ENCODE peak calls at places on chromosomes 12 and 14, in six cellular contexts. U is HCT116, X is HepG2, N is GM12878, C is H1, A is K562. Z is an unnamed sample. For H3K4me1, the result is how much of the 10 kb centered on the place peaks cover.

GRCh38 chr14:100651999-100652508 is 64.8 kb upstream of the BEGAIN start:
- DNase-seq in A (no peak), N (no peak), C (no peak), X (no peak), U (no peak), Z (no peak)

GRCh38 chr12:106227641-106228319 is 20.0 kb downstream of the CKAP4 start:
- DNase-seq in N (no peak), U (no peak), C (no peak), X (peak), A (no peak), Z (no peak)

GRCh38 chr12:3192221-3192620 is 115.0 kb downstream of the TSPAN9 start:
- DNase-seq in C (no peak), U (no peak), A (no peak), N (no peak), X (no peak), Z (no peak)

GRCh38 chr14:74882103-74882920 is 596 bp downstream of the DLST start:
- DNase-seq in C (no peak), U (no peak), X (no peak), A (no peak), N (no peak), Z (no peak)

GRCh38 chr12:19190292-19191031 is 60.9 kb downstream of the PLEKHA5 start:
- DNase-seq in C (no peak), U (no peak), X (no peak), N (no peak), A (no peak), Z (no peak)

GRCh38 chr12:46430340-46430948 is 57.9 kb upstream of the SLC38A2 start:
- DNase-seq in C (no peak), N (peak), X (peak), U (peak), A (peak), Z (no peak)

GRCh38 chr14:44449694-44450093 is 57.4 kb downstream of the FSCB start:
- DNase-seq in U (no peak), C (no peak), N (no peak), A (no peak), X (peak), Z (no peak)

GRCh38 chr14:78335531-78335930 is 165.4 kb downstream of the NRXN3 start:
- DNase-seq in A (no peak), X (no peak), U (no peak), N (no peak), C (no peak), Z (no peak)

GRCh38 chr14:104289485-104289884 is 151.1 kb downstream of the KIF26A start:
- DNase-seq in U (no peak), X (no peak), N (no peak), C (no peak), A (no peak), Z (no peak)

GRCh38 chr12:101859664-101860607 is 17.4 kb upstream of the DRAM1 start:
- DNase-seq in U (no peak), C (no peak), A (no peak), X (no peak), N (no peak), Z (no peak)

GRCh38 chr12:110916295-110916875 is 4.0 kb downstream of the MYL2 start:
- DNase-seq in A (no peak), C (no peak), U (no peak), X (no peak), N (no peak), Z (no peak)

GRCh38 chr14:35404496-35405303 is at the start of gene NFKBIA:
- DNase-seq in C (peak), U (peak), X (peak), N (peak), A (peak), Z (peak)

GRCh38 chr12:118850244-118850825 is 131.0 kb upstream of the SRRM4 start:
- DNase-seq in A (peak), C (peak), U (peak), N (no peak), X (peak), Z (peak)

GRCh38 chr12:5945071-5946008 is at the start of gene ANO2:
- DNase-seq in X (no peak), U (no peak), N (no peak), A (no peak), C (peak), Z (peak)

GRCh38 chr14:81517798-81518398 is 15.8 kb downstream of the SEL1L start:
- DNase-seq in N (no peak), A (no peak), U (no peak), X (peak), C (no peak), Z (no peak)

GRCh38 chr12:89461649-89462612 is 62.7 kb downstream of the GALNT4 start:
- DNase-seq in C (no peak), X (peak), N (no peak), U (peak), A (peak), Z (no peak)

GRCh38 chr12:79844693-79845092 is 90.2 kb downstream of the PPP1R12A start:
- DNase-seq in C (no peak), A (peak), N (no peak), X (peak), U (peak), Z (peak)

GRCh38 chr12:48929551-48929950 is 4.3 kb upstream of the FKBP11 start:
- DNase-seq in X (no peak), A (no peak), N (no peak), C (no peak), U (no peak), Z (no peak)

GRCh38 chr14:99055019-99055418 is 217.0 kb downstream of the BCL11B start:
- DNase-seq in U (no peak), A (no peak), X (no peak), C (no peak), N (no peak), Z (no peak)

GRCh38 chr14:102249041-102249440 is 55.9 kb downstream of the MOK start:
- DNase-seq in N (no peak), C (no peak), X (no peak), U (no peak), A (no peak), Z (no peak)

GRCh38 chr14:102986810-102987579 is 64.5 kb downstream of the AMN start:
- DNase-seq in X (peak), U (no peak), N (no peak), A (no peak), C (no peak), Z (no peak)

GRCh38 chr12:6701078-6701768 is 608 bp upstream of the PIANP start:
- DNase-seq in X (no peak), N (no peak), U (no peak), A (no peak), C (no peak), Z (peak)

GRCh38 chr14:101198398-101199027 is 295.0 kb upstream of the RTL1 start:
- DNase-seq in A (no peak), N (no peak), U (no peak), C (peak), X (no peak), Z (no peak)

GRCh38 chr14:61549425-61549824 is 145.9 kb upstream of the HIF1A start:
- DNase-seq in A (no peak), N (no peak), X (no peak), U (no peak), C (no peak), Z (no peak)

GRCh38 chr14:68971411-68972035 is 7.6 kb downstream of the ACTN1 start:
- DNase-seq in A (no peak), C (no peak), N (no peak), U (no peak), X (no peak), Z (no peak)

GRCh38 chr12:88638388-88638787 is 58.1 kb upstream of the KITLG start:
- DNase-seq in C (no peak), X (no peak), U (no peak), N (no peak), A (no peak), Z (no peak)

GRCh38 chr12:113246478-113247122 is 25.3 kb downstream of the TPCN1 start:
- DNase-seq in N (no peak), A (no peak), U (no peak), C (peak), X (peak), Z (no peak)

GRCh38 chr12:100234591-100235304 is 32.1 kb downstream of the DEPDC4 start:
- DNase-seq in C (no peak), A (peak), U (peak), X (peak), N (peak), Z (peak)

GRCh38 chr12:57242691-57243454 is 8.1 kb downstream of the STAC3 start:
- DNase-seq in U (peak), A (peak), C (peak), N (no peak), X (peak), Z (peak)

GRCh38 chr12:84128117-84128991 is 784.2 kb downstream of the SLC6A15 start:
- DNase-seq in N (no peak), C (no peak), U (no peak), X (no peak), A (no peak), Z (no peak)

GRCh38 chr12:114904254-114905003 is 220.5 kb upstream of the TBX3 start:
- DNase-seq in A (no peak), C (no peak), X (no peak), U (peak), N (no peak), Z (no peak)

GRCh38 chr12:114901316-114901715 is 217.3 kb upstream of the TBX3 start:
- DNase-seq in A (no peak), C (no peak), N (no peak), X (no peak), U (no peak), Z (no peak)

GRCh38 chr12:114903394-114903748 is 219.4 kb upstream of the TBX3 start:
- DNase-seq in N (no peak), X (no peak), U (no peak), A (no peak), C (no peak), Z (no peak)

GRCh38 chr12:114898159-114898558 is 214.2 kb upstream of the TBX3 start:
- DNase-seq in U (no peak), X (no peak), A (no peak), C (no peak), N (no peak), Z (no peak)

DNA sequence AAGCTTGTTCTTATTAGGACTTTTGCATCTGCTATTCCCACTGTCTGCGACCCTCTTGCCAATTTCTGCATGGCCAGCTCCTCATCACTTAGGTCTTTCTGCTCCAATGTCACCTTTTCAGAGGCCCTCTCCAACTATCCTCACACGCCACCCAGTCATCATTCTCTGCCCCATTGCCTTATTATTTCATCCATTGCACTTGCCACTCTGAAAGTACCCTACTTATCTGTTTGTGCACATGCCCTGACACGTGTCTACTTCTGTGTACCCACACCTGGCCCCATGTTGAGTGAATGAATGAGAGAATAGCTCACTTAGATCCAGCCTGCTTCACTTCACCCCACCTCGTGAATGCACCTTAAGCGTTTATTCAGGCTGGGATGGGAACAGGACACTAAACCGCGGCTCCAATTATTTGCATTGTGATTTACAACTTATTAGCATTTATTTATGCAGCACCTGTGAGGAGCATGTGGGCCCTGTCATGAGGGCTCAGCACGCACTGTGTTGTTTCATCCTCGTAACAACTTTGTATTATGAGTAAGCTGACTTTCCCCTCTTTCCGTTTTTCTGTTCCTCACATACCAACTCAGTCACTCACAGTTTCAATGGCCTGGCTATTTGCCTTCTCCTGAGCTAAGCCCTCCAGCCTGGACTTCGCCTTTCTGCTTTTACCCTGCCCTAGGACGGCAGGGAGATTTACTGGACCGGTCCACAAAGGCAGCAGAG is 218.9 kb upstream of the TBX3 start:
- DNase-seq in U (no peak), C (no peak), N (no peak), X (peak), A (no peak), Z (no peak)
- TF ChIP-seq ZNF274 in U (no peak), C (no peak), N (no peak), X (no peak), A (no peak), Z (no peak)

DNA sequence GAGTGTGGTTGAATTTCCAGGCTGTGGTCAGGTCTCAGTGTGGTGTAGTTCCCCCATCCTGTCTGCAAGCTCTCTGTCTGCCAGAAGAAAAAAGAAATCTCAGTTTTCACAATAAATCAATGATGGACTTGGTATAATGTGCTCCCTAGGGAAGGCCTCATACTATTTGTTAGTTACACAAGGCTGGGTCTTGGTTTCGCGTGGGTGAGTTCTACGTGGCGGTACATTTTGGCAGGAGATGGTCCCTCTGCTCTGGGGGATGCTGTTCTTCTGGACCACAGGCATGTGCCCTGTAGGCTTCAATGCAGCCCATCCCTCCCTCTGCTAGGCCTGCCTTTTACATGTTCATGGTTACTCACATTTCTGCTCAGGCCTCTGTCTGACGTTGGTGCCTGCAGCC is 206.4 kb upstream of the PELI2 start:
- DNase-seq in N (no peak), U (no peak), C (no peak), A (no peak), X (no peak), Z (no peak)
- TF ChIP-seq YY1 in N (no peak), U (no peak), C (no peak), A (no peak), X (no peak), Z (no peak)

DNA sequence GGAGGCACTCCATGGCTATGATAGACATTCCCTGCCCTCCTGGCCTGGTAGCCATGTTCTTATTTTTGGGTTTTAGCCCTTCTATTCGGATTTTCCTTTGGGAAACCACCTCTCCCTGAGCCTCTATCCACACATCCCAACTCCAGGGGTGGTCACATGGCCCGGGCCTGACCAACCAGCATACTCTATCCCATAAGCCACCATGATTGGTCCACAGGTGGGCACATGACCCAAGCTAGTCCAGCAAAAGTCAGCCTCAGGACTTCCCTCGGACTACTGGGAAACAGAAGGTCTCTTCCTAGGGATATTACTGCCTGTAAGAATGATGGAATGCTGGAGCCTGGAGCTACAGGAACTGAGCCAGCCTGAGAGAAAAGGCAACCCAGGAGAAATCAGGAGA is 12.5 kb downstream of the PRIMA1 start:
- DNase-seq in U (no peak), C (no peak), N (no peak), A (peak), X (no peak), Z (no peak)
- H3K4me1 ChIP-seq in U (under half), C (under half), N (under half), A (under half), X (under half), Z (under half)

DNA sequence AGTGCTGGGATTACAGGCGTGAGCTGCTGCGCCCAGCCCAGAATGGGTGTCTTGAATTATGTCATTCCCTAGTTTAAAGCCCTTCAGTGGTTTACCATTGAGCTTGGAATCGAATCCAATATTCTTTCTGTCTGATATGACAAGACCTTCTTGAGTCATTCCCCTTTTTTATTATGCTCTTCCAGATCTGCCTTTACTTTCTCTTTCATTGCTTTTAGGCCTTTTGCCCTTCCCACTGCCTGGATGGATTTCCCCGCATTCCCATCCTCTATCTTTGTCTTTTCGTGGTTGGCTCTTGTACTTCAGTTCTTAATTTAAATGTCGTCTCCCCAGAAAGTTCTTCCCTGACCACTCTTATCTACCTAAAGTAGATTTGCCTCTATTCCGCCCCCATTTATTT is 1.6 kb downstream of the TRAFD1 start:
- DNase-seq in C (no peak), U (no peak), X (no peak), N (no peak), A (no peak), Z (no peak)
- TF ChIP-seq ZNF274 in C (no peak), U (no peak), X (no peak), N (no peak), A (no peak), Z (no peak)

GRCh38 chr12:122842505-122843405 is 7.5 kb downstream of the HIP1R start:
- DNase-seq in N (no peak), U (no peak), A (no peak), X (no peak), C (no peak), Z (no peak)

GRCh38 chr12:122841544-122842321 is 6.5 kb downstream of the HIP1R start:
- DNase-seq in X (peak), U (peak), C (no peak), N (no peak), A (no peak), Z (no peak)

GRCh38 chr12:122838841-122839240 is 3.6 kb downstream of the HIP1R start:
- DNase-seq in N (no peak), X (no peak), A (no peak), C (no peak), U (no peak), Z (no peak)

GRCh38 chr12:122839907-122840554 is 4.8 kb downstream of the HIP1R start:
- DNase-seq in U (no peak), A (no peak), C (no peak), N (no peak), X (no peak), Z (no peak)

GRCh38 chr12:122840580-122841513 is 5.6 kb downstream of the HIP1R start:
- DNase-seq in A (no peak), N (no peak), X (no peak), U (no peak), C (no peak), Z (no peak)
- TF ChIP-seq YY1 in A (no peak), N (no peak), X (no peak), U (no peak), C (no peak), Z (no peak)

DNA sequence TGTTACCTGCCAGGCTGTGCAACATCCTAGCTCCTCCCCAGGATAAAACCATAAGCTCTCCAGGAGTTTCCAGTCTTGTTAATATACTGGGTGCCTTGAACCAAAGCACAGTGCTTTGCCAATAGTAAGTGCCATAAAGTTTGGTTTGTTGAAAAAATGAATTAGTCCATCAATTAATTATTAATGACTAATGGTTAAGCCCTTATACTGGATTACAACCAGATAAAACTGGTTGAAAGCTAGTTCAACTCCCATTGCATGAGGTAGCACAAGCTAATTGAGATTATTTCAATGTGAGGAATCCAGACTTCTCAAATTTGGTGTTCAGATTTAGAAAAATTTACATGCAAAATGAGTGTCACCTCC is 1.6 kb upstream of the KRT3 start:
- DNase-seq in N (no peak), C (no peak), X (no peak), U (no peak), A (no peak), Z (no peak)
- H3K4me1 ChIP-seq in N (under half), C (under half), X (under half), U (under half), A (under half), Z (under half)

GRCh38 chr12:53097207-53097563 is 282 bp upstream of the IGFBP6 start:
- DNase-seq in A (no peak), N (no peak), C (no peak), U (no peak), X (no peak), Z (no peak)

GRCh38 chr12:53098982-53099651 is 1.6 kb downstream of the IGFBP6 start:
- DNase-seq in A (peak), C (peak), X (peak), U (peak), N (no peak), Z (peak)

GRCh38 chr12:53098354-53098981 is 1.0 kb downstream of the IGFBP6 start:
- DNase-seq in X (no peak), A (peak), C (no peak), N (no peak), U (peak), Z (no peak)

GRCh38 chr12:53096761-53097160 is 706 bp upstream of the IGFBP6 start:
- DNase-seq in A (no peak), U (no peak), X (no peak), C (peak), N (no peak), Z (no peak)

DNA sequence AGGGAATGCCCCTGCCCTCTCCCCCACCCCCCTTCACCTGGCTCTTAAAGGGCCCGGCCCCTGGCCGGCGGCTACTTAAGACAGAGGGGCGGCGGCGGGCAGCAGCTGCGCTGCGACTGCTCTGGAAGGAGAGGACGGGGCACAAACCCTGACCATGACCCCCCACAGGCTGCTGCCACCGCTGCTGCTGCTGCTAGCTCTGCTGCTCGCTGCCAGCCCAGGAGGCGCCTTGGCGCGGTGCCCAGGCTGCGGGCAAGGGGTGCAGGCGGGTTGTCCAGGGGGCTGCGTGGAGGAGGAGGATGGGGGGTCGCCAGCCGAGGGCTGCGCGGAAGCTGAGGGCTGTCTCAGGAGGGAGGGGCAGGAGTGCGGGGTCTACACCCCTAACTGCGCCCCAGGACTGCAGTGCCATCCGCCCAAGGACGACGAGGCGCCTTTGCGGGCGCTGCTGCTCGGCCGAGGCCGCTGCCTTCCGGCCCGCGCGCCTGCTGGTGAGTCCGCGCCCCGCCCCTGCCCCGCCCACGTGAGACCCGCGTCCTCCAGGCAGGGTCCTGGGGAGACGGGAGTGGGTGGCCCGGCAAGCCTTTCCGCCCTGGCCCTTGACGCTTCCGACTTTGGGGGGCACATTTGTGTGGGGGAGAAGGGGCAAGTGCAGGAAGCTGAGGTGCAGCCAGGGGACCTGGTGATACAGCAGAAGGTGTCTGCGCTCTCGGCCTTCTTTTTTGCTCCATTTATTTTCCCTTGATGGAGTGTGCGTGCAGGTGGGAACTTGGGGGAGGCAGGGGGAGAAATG is at the start of gene IGFBP6:
- DNase-seq in U (no peak), N (no peak), C (peak), A (peak), X (no peak), Z (no peak)
- TF ChIP-seq ZNF274 in U (no peak), N (no peak), C (no peak), A (no peak), X (no peak), Z (no peak)

GRCh38 chr14:59305836-59306555 is 117.5 kb downstream of the DAAM1 start:
- DNase-seq in A (no peak), X (peak), N (no peak), C (no peak), U (no peak), Z (no peak)
- TF ChIP-seq YY1 in A (no peak), X (no peak), N (no peak), C (no peak), U (no peak), Z (no peak)